ENCODE peak calls at places on chromosomes 6 and 20, in seven cellular contexts. C is stimulated activated CD8-positive, alpha-beta memory T cell treated with anti-CD3 and anti-CD28 coated beads, Interleukin-15, amount 100 ng/mL, for 24 hours; V is amniotic stem cell; R is GM13976; A is hippocampal formation; H is stimulated activated CD4-positive, alpha-beta T cell treated with anti-CD3 and anti-CD28 coated beads, Interleukin-15, amount 100 ng/mL, for 1 hour; E is AG09309. K is an unnamed sample.

GRCh38 chr6:3458706-3459421 is 2.0 kb upstream of the SLC22A23 start:
- DNase-seq in H (no peak), R (no peak), E (no peak), C (no peak), A (peak), V (no peak), K (no peak)

GRCh38 chr6:1439349-1439748 is 50.0 kb downstream of the FOXF2 start:
- DNase-seq in R (no peak), C (no peak), V (no peak), H (no peak), A (no peak), E (no peak), K (no peak)

GRCh38 chr6:147531321-147531720 is 22.8 kb downstream of the SAMD5 start:
- DNase-seq in A (no peak), E (no peak), V (no peak), H (no peak), C (no peak), R (no peak), K (no peak)

GRCh38 chr6:36319436-36319762 is 17.3 kb downstream of the BNIP5 start:
- DNase-seq in C (no peak), V (no peak), H (no peak), R (no peak), E (no peak), A (no peak), K (no peak)

GRCh38 chr6:123777554-123777953 is 26.1 kb upstream of the NKAIN2 start:
- DNase-seq in E (no peak), H (no peak), A (no peak), V (no peak), R (no peak), C (no peak), K (no peak)

GRCh38 chr6:26257272-26257671 is 107.7 kb upstream of the BTN3A2 start:
- DNase-seq in A (no peak), V (no peak), H (no peak), R (no peak), E (no peak), C (no peak), K (no peak)

GRCh38 chr6:50846860-50847171 is 28.1 kb downstream of the TFAP2B start:
- DNase-seq in H (no peak), V (no peak), C (no peak), E (no peak), A (no peak), R (no peak), K (no peak)

GRCh38 chr6:34131326-34132081 is 14.4 kb downstream of the GRM4 start:
- DNase-seq in C (no peak), R (no peak), H (no peak), A (no peak), V (no peak), E (no peak), K (no peak)

GRCh38 chr6:112481256-112481655 is 134.1 kb downstream of the RFPL4B start:
- DNase-seq in R (no peak), H (no peak), C (no peak), A (no peak), V (no peak), E (no peak), K (no peak)

GRCh38 chr20:44776977-44777376 is 31.3 kb downstream of the KCNK15 start:
- DNase-seq in E (no peak), V (no peak), C (no peak), A (no peak), R (no peak), H (no peak), K (no peak)

GRCh38 chr6:23349521-23350147 is 776.4 kb upstream of the NRSN1 start:
- DNase-seq in H (no peak), V (peak), R (no peak), C (no peak), E (peak), A (no peak), K (no peak)

GRCh38 chr20:24752612-24753011 is 196.5 kb upstream of the CST7 start:
- DNase-seq in E (no peak), C (no peak), R (no peak), A (no peak), H (no peak), V (no peak), K (no peak)

GRCh38 chr6:36336779-36337194 is at the start of gene BNIP5:
- DNase-seq in R (peak), V (no peak), H (no peak), C (no peak), E (no peak), A (no peak), K (no peak)

GRCh38 chr6:168920289-168920688 is 333.4 kb downstream of the THBS2 start:
- DNase-seq in R (no peak), A (no peak), E (no peak), V (no peak), H (no peak), C (no peak), K (no peak)

GRCh38 chr20:62611794-62612193 is 30.5 kb upstream of the SLCO4A1 start:
- DNase-seq in R (no peak), H (no peak), V (no peak), E (no peak), A (no peak), C (no peak), K (no peak)

GRCh38 chr20:44287272-44288097 is 23.5 kb downstream of the FITM2 start:
- DNase-seq in A (no peak), E (no peak), H (no peak), R (no peak), V (no peak), C (no peak), K (no peak)

GRCh38 chr6:164151161-164151728 is 736.7 kb downstream of the QKI start:
- DNase-seq in V (no peak), R (no peak), E (no peak), C (no peak), H (no peak), A (peak), K (no peak)